ENCODE peak calls at places on chromosomes 4 and X, in ten cellular contexts. E, J, O, L, F, R, G, Z, K and U are unnamed samples.
A peak's percentile ranks its signal among the peaks of the same experiment; 100 is the strongest.

GRCh38 chr4:142840516-142841123 is 5.5 kb downstream of the INPP4B start:
- DNase-seq in R (no peak), G (no peak), K (no peak), L (no peak), J (peak; percentile 42), E (no peak), Z (peak; percentile 57), F (no peak), O (peak; percentile 79), U (peak; percentile 70)

GRCh38 chr4:15873117-15873516 is 65.4 kb downstream of the FGFBP1 start:
- DNase-seq in F (no peak), L (no peak), G (no peak), Z (no peak), K (no peak), R (no peak), J (no peak), O (no peak), E (no peak), U (no peak)

GRCh38 chrX:101136235-101136634 is 38.2 kb downstream of the CENPI start:
- DNase-seq in L (no peak), K (no peak), J (no peak), G (no peak), F (no peak), E (no peak), O (no peak), Z (no peak), R (no peak), U (no peak)

GRCh38 chr4:8184061-8184460 is 15.0 kb upstream of the SH3TC1 start:
- DNase-seq in Z (no peak), O (no peak), R (no peak), L (no peak), E (no peak), K (no peak), F (no peak), G (no peak), J (no peak), U (no peak)

GRCh38 chr4:37781134-37781455 is 45.4 kb upstream of the PGM2 start:
- DNase-seq in G (no peak), J (no peak), R (no peak), Z (no peak), E (no peak), L (no peak), O (no peak), F (no peak), K (no peak), U (no peak)

GRCh38 chr4:73166212-73166611 is 92.4 kb downstream of the ANKRD17 start:
- DNase-seq in G (no peak), L (no peak), O (no peak), J (no peak), F (no peak), K (no peak), R (no peak), Z (no peak), E (no peak), U (no peak)

GRCh38 chr4:14345356-14345775 is 656.9 kb upstream of the CPEB2 start:
- DNase-seq in J (no peak), G (peak; percentile 32), K (no peak), E (no peak), R (no peak), F (no peak), O (peak; percentile 74), L (no peak), Z (peak; percentile 30), U (peak; percentile 26)

GRCh38 chr4:153987291-153987690 is 198.4 kb upstream of the SFRP2 start:
- DNase-seq in E (no peak), Z (no peak), O (peak; percentile 28), R (no peak), J (peak; percentile 40), L (no peak), F (no peak), K (no peak), G (peak; percentile 81), U (peak; percentile 92)

GRCh38 chr4:11470709-11471441 is 42.2 kb upstream of the HS3ST1 start:
- DNase-seq in E (no peak), L (no peak), R (no peak), Z (no peak), O (no peak), J (no peak), G (no peak), K (no peak), F (no peak), U (no peak)

GRCh38 chrX:31251336-31251735 is 179.5 kb upstream of the FTHL17 start:
- DNase-seq in G (peak; percentile 30), K (no peak), L (no peak), R (no peak), E (no peak), F (no peak), O (peak; percentile 12), J (no peak), Z (no peak), U (no peak)

GRCh38 chr4:78247541-78248285 is 190.6 kb downstream of the FRAS1 start:
- DNase-seq in E (no peak), O (no peak), Z (no peak), G (no peak), R (no peak), L (no peak), F (no peak), J (no peak), K (no peak), U (no peak)

GRCh38 chr4:6332669-6333050 is 63.0 kb downstream of the WFS1 start:
- DNase-seq in R (no peak), Z (no peak), O (no peak), J (no peak), F (no peak), G (no peak), L (no peak), K (no peak), E (no peak), U (no peak)

GRCh38 chr4:113962719-113963274 is 16.6 kb downstream of the ARSJ start:
- DNase-seq in O (no peak), Z (no peak), K (no peak), L (no peak), E (no peak), R (no peak), G (no peak), J (no peak), F (no peak), U (no peak)

GRCh38 chr4:181204109-181204508 is 1039.1 kb upstream of the TENM3 start:
- DNase-seq in O (no peak), E (no peak), L (no peak), F (no peak), K (no peak), Z (no peak), G (no peak), J (no peak), R (no peak), U (no peak)

GRCh38 chr4:42151568-42152506 is 618 bp downstream of the BEND4 start:
- DNase-seq in O (no peak), L (peak; percentile 49), F (peak; percentile 8), J (no peak), Z (no peak), G (no peak), K (peak; percentile 73), R (no peak), E (no peak), U (peak; percentile 14)

GRCh38 chr4:8832130-8832930 is 39.3 kb downstream of the HMX1 start:
- DNase-seq in R (no peak), L (peak; percentile 40), K (no peak), J (no peak), G (no peak), F (no peak), E (no peak), O (no peak), Z (no peak), U (peak; percentile 18)

GRCh38 chrX:116272881-116273280 is 102.3 kb downstream of the AGTR2 start:
- DNase-seq in L (no peak), O (no peak), K (no peak), R (no peak), E (no peak), G (no peak), J (no peak), F (no peak), Z (no peak), U (no peak)

GRCh38 chr4:128355301-128355700 is 67.7 kb upstream of the PGRMC2 start:
- DNase-seq in E (no peak), O (no peak), K (no peak), F (no peak), L (no peak), G (no peak), Z (no peak), R (no peak), J (no peak), U (peak; percentile 35)

GRCh38 chr4:46931981-46932380 is 22.9 kb upstream of the COX7B2 start:
- DNase-seq in Z (no peak), K (peak; percentile 1), G (peak; percentile 7), J (no peak), E (no peak), R (no peak), O (peak; percentile 76), F (no peak), L (no peak), U (no peak)

GRCh38 chr4:2924765-2925301 is 38.4 kb downstream of the NOP14 start:
- DNase-seq in K (no peak), L (peak; percentile 27), O (no peak), G (no peak), Z (no peak), F (no peak), E (no peak), R (no peak), J (no peak), U (no peak)